ENCODE peak calls at places on chromosomes 5 and 9, in four cellular contexts. F is GM12878, L is HepG2, Q is K562. N is an unnamed sample.

GRCh38 chr9:114291064-114291474 is 31.8 kb upstream of the ORM1 start:
- DNase-seq in F (no peak), L (peak), Q (peak), N (peak)

GRCh38 chr9:83583151-83584014 is 39.6 kb upstream of the IDNK start:
- DNase-seq in F (no peak), L (peak), Q (peak), N (peak)

GRCh38 chr9:91148306-91148705 is 213.4 kb downstream of the AUH start:
- DNase-seq in L (no peak), Q (no peak), F (no peak), N (no peak)

GRCh38 chr5:173094012-173094661 is 38.0 kb downstream of the CREBRF start:
- DNase-seq in Q (no peak), F (no peak), L (peak), N (no peak)

GRCh38 chr9:122320346-122320995 is 50.4 kb upstream of the PTGS1 start:
- DNase-seq in F (no peak), Q (no peak), L (no peak), N (no peak)

GRCh38 chr5:122053181-122054109 is 24.6 kb downstream of the LOX start:
- DNase-seq in F (no peak), Q (no peak), L (no peak), N (no peak)

GRCh38 chr5:157485811-157486739 is 26.1 kb downstream of the NIPAL4 start:
- DNase-seq in Q (no peak), F (no peak), L (no peak), N (no peak)

GRCh38 chr9:114888599-114888998 is 41.8 kb downstream of the TNFSF8 start:
- DNase-seq in F (no peak), Q (no peak), L (no peak), N (peak)

GRCh38 chr9:98856982-98857381 is 49.5 kb downstream of the GALNT12 start:
- DNase-seq in L (no peak), Q (no peak), F (no peak), N (no peak)

GRCh38 chr9:3863114-3863528 is 337.3 kb upstream of the RFX3 start:
- DNase-seq in F (no peak), Q (no peak), L (no peak), N (no peak)

GRCh38 chr5:6197427-6197826 is 180.9 kb downstream of the MED10 start:
- DNase-seq in L (no peak), F (no peak), Q (no peak), N (no peak)

GRCh38 chr5:132883261-132883834 is 9.9 kb downstream of the LEAP2 start:
- DNase-seq in Q (peak), F (no peak), L (peak), N (peak)

GRCh38 chr9:106818034-106818433 is 44.9 kb upstream of the ZNF462 start:
- DNase-seq in F (no peak), Q (no peak), L (no peak), N (no peak)

GRCh38 chr9:87455407-87455806 is 42.3 kb upstream of the DAPK1 start:
- DNase-seq in L (no peak), F (no peak), Q (no peak), N (peak)

GRCh38 chr5:3590967-3591900 is 4.4 kb upstream of the IRX1 start:
- DNase-seq in Q (no peak), L (no peak), F (no peak), N (peak)

GRCh38 chr9:119838210-119838609 is 469.0 kb upstream of the BRINP1 start:
- DNase-seq in F (no peak), Q (no peak), L (no peak), N (no peak)

GRCh38 chr5:173922527-173922926 is 34.4 kb downstream of the CPEB4 start:
- DNase-seq in L (no peak), Q (no peak), F (no peak), N (no peak)

GRCh38 chr9:14043491-14043890 is 270.4 kb downstream of the NFIB start:
- DNase-seq in L (no peak), F (no peak), Q (no peak), N (no peak)

GRCh38 chr9:93595861-93596365 is 19.5 kb downstream of the PHF2 start:
- DNase-seq in L (no peak), F (no peak), Q (no peak), N (no peak)

GRCh38 chr9:136769710-136770191 is 5.4 kb upstream of the LCN15 start:
- DNase-seq in L (no peak), F (no peak), Q (peak), N (peak)

GRCh38 chr9:14275331-14275730 is 38.6 kb downstream of the NFIB start:
- DNase-seq in L (no peak), F (no peak), Q (no peak), N (no peak)

GRCh38 chr5:68313336-68313735 is 97.8 kb downstream of the PIK3R1 start:
- DNase-seq in F (no peak), Q (no peak), L (no peak), N (no peak)

GRCh38 chr5:135313946-135314345 is 85.1 kb downstream of the MACROH2A1 start:
- DNase-seq in F (no peak), Q (no peak), L (no peak), N (no peak)

GRCh38 chr9:94921656-94922055 is 195.2 kb downstream of the AOPEP start:
- DNase-seq in L (no peak), Q (no peak), F (no peak), N (no peak)

GRCh38 chr5:137997726-137998213 is 35.1 kb downstream of the FAM13B start:
- DNase-seq in Q (peak), F (peak), L (peak), N (no peak)

GRCh38 chr5:55062039-55062779 is 38.2 kb downstream of the GZMK start:
- DNase-seq in F (no peak), Q (no peak), L (no peak), N (no peak)

GRCh38 chr5:116578676-116579075 is 4.1 kb upstream of the SEMA6A start:
- DNase-seq in Q (no peak), L (peak), F (no peak), N (no peak)

GRCh38 chr9:97440160-97440559 is 28.3 kb downstream of the TDRD7 start:
- DNase-seq in L (no peak), F (no peak), Q (no peak), N (peak)

GRCh38 chr5:172931001-172931536 is 28.2 kb upstream of the RPL26L1 start:
- DNase-seq in Q (no peak), L (no peak), F (no peak), N (no peak)

GRCh38 chr5:42547146-42547545 is 123.9 kb downstream of the GHR start:
- DNase-seq in Q (no peak), L (no peak), F (no peak), N (no peak)

GRCh38 chr5:107930891-107931290 is 260.2 kb upstream of the EFNA5 start:
- DNase-seq in Q (no peak), F (no peak), L (no peak), N (no peak)

GRCh38 chr9:8115570-8115969 is 316.0 kb upstream of the DMAC1 start:
- DNase-seq in Q (no peak), L (no peak), F (no peak), N (no peak)

GRCh38 chr9:631596-631995 is 209.9 kb upstream of the DMRT1 start:
- DNase-seq in L (no peak), Q (peak), F (no peak), N (no peak)

GRCh38 chr9:131284856-131285255 is 4.7 kb upstream of the PLPP7 start:
- DNase-seq in L (no peak), Q (no peak), F (no peak), N (no peak)

GRCh38 chr9:131281119-131281965 is 5.0 kb upstream of the FAM78A start:
- DNase-seq in F (no peak), Q (no peak), L (no peak), N (peak)

GRCh38 chr9:131282175-131282574 is 5.9 kb upstream of the FAM78A start:
- DNase-seq in F (no peak), L (no peak), Q (no peak), N (no peak)

GRCh38 chr9:131280660-131281059 is 4.3 kb upstream of the FAM78A start:
- DNase-seq in Q (no peak), F (no peak), L (no peak), N (no peak)

DNA sequence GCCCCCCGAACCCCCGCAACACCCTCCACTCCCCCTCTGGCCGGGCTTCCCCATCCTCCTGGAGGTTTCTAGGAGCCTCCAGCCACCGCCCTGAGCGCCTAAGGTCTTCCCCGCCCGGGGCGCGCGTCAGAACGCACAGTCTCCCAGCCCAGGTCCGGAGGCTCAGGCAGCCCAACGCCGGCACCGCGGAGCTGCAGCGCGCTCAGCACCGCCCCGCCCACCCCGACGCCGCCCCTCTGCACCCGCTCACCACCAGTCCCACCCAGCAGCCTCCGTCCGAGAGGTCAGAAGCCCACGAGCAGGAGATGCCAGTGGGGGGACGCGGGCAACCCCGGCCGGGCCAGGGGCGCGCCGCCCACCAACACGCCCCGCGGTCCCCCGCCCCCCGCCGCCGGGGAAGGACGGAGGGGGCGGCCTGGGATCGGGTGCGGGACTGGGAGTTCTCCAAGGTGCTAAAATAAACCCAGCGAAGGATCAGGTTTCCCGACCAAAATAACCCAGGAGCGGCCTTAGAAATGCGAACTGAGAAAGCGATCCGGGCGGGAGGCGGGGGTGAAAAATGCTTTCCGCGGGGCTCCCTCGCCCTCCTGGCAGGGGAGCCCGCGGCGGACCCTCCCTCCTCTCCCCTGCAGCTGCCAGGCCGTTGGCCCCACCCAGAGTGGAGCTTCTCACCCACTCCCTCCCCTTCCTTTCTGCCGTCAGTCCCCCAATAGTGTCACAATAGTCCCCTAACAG is 6.5 kb upstream of the FAM78A start:
- DNase-seq in L (no peak), Q (no peak), F (no peak), N (peak)
- TF ChIP-seq CREB1 in L (no peak), Q (no peak), F (no peak), N (no peak)

GRCh38 chr5:150616506-150616905 is 24.0 kb upstream of the SYNPO start:
- DNase-seq in Q (no peak), L (no peak), F (no peak), N (no peak)

GRCh38 chr5:150613991-150614650 is 26.3 kb upstream of the SYNPO start:
- DNase-seq in F (no peak), Q (no peak), L (no peak), N (peak)

GRCh38 chr5:150616024-150616470 is 24.4 kb upstream of the SYNPO start:
- DNase-seq in L (peak), F (no peak), Q (peak), N (no peak)

GRCh38 chr5:150614651-150615040 is 25.8 kb upstream of the SYNPO start:
- DNase-seq in Q (no peak), L (no peak), F (no peak), N (no peak)

DNA sequence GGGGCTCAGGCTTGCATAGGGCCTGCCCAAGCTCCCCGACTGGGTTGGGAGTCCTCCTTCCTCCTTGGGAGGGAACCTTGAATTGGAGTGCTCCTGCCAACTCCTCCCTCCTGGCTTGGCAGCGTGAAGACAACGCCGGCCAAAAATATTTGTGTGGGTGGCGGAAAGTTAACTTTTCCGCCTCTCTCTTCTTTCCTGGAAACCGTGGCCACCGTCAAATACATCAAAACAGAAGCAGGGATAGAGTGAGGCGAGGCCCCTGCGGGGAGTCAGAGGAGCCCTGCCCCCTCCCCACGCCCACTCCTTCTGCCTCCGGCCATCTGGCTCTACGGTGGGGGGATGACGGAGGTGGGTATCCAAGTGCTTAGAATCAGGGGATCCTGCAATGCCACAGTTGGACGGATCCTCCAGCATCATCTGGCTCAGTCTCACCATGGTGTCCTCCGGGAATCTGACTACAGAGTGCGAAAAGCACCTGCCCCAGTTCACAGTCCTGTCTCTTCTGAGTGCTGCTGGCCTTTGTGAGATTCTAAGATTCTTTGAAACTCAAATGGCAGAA is 25.2 kb upstream of the SYNPO start:
- DNase-seq in L (no peak), Q (no peak), F (no peak), N (no peak)
- H2AFZ ChIP-seq in L (no peak), Q (no peak), F (no peak), N (peak)

GRCh38 chr9:75814667-75815066 is 75.8 kb upstream of the PCSK5 start:
- DNase-seq in L (no peak), F (no peak), Q (no peak), N (no peak)
- TF ChIP-seq JUNB in L (no peak), F (no peak), Q (no peak), N (no peak)

DNA sequence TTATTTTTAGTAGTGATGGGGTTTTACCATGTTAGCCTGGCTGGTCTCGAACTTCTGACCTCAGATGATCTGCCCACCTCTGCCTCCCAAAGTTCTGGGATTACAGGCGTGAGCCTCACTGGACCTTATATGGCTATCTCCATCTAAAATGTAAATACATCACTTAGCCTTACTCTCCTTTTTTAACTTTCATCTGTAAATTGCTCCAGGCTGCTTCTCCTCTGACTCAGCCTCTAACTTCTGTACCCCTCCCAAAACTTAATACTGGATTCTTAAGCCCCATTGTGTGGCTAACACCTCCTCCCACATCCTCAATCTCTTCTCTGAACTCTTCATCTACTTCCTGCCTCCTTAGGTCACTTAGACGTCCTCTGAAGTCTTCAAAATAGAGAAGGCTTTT is 4.0 kb downstream of the SNX30 start:
- DNase-seq in L (no peak), F (no peak), Q (no peak), N (no peak)
- TF ChIP-seq CREB1 in L (no peak), F (no peak), Q (no peak), N (no peak)

GRCh38 chr9:27109621-27110020 is 596 bp downstream of the TEK start:
- DNase-seq in F (no peak), Q (no peak), L (no peak), N (no peak)
- H2AFZ ChIP-seq in F (no peak), Q (no peak), L (no peak), N (peak)

DNA sequence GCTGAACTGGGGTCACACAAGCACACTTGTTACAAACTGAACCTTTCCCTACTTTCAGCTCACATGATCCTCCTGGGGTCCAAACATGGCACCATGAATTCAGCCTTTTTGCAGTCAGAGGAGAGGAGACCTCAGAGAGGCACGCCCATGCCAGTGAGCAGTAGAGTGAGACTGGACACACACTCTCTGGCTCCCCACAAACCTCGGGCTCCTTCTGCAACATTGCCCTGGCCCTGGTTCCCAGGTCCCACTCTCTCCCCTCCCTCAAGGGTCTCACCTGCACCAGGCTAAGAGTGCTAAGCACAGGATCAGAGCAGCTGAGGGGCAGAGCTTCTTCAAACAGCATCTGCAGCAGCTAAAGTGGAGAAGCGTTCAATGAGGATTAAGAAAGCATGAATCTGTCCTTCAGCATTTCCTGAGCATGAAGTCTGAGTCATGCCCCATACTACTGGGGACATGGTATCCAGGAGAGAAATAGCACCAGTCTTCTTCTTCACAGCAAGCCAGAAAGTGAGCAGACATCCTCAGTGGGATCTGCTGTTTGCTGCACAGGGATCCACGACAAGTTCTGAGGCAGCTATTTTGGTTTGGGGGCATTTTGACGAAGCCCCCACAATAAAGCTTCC is 27.2 kb downstream of the SLC35A4 start:
- DNase-seq in L (no peak), F (no peak), Q (no peak), N (no peak)
- TF ChIP-seq JUNB in L (no peak), F (no peak), Q (no peak), N (no peak)

DNA sequence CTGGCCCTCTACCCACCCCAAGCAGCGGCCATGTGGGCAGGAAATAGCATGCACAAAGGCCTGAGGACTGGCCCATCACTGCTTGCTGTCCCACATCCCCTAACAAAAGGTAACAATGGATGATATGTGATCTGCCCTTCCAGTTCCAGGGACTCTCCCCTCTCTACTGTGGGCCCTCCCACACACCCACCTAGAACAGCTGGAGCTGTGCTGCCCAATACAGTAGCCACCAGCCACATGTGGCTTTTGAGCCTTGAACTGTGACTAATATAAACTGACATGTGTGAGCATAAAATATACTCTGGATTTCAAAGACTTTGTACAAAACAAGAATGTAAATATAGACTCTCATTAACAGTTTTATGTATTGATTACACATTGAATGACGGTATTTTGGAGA is 78.1 kb downstream of the C5orf15 start:
- DNase-seq in F (no peak), Q (no peak), L (no peak), N (no peak)
- TF ChIP-seq CREB1 in F (no peak), Q (no peak), L (no peak), N (no peak)

N was measured in GM23338.